ENCODE peak calls at places on chromosome X, in seven cellular contexts. D is naive thymus-derived CD4-positive, alpha-beta T cell; V is coronary artery; H is heart left ventricle; B is body of pancreas; M is IMR-90; A is CD4-positive, alpha-beta T cell. X is an unnamed sample.

GRCh38 chrX:68808686-68809357 is 20.0 kb upstream of the EFNB1 start:
- DNase-seq in B (peak), A (no peak), V (no peak), D (no peak), M (no peak), H (peak), X (no peak)

GRCh38 chrX:10050481-10050880 is 83.3 kb downstream of the CLDN34 start:
- DNase-seq in M (peak), V (no peak), B (no peak), H (peak), A (no peak), D (no peak), X (peak)

GRCh38 chrX:72297953-72298730 is 7.6 kb downstream of the CITED1 start:
- DNase-seq in D (no peak), B (no peak), M (no peak), H (no peak), V (no peak), A (no peak), X (no peak)

GRCh38 chrX:150837845-150838244 is 60.6 kb downstream of the CD99L2 start:
- DNase-seq in A (no peak), H (no peak), M (no peak), V (no peak), D (no peak), B (no peak), X (no peak)

GRCh38 chrX:31545726-31546125 is 473.9 kb upstream of the FTHL17 start:
- DNase-seq in B (no peak), H (no peak), M (no peak), V (no peak), A (no peak), D (no peak), X (no peak)

GRCh38 chrX:132125906-132126305 is 1.9 kb downstream of the FRMD7 start:
- DNase-seq in A (no peak), V (no peak), D (no peak), H (no peak), M (no peak), B (no peak), X (no peak)

GRCh38 chrX:25144043-25144940 is 128.5 kb upstream of the ARX start:
- DNase-seq in V (no peak), A (peak), B (peak), D (no peak), H (peak), M (peak), X (peak)

GRCh38 chrX:50204364-50204899 is at the start of gene CCNB3:
- DNase-seq in D (peak), V (no peak), B (peak), M (peak), A (peak), H (peak), X (peak)

GRCh38 chrX:19063030-19063429 is 59.2 kb downstream of the ADGRG2 start:
- DNase-seq in D (no peak), V (no peak), A (no peak), H (no peak), M (peak), B (no peak), X (no peak)

GRCh38 chrX:47514553-47515235 is 31.7 kb upstream of the ZNF41 start:
- DNase-seq in B (no peak), M (peak), V (no peak), H (no peak), A (no peak), D (no peak), X (no peak)

GRCh38 chrX:69028006-69028760 is 137.1 kb downstream of the PJA1 start:
- DNase-seq in D (no peak), A (no peak), H (no peak), V (no peak), B (no peak), M (no peak), X (no peak)

GRCh38 chrX:12378706-12379105 is 240.4 kb downstream of the FRMPD4 start:
- DNase-seq in D (no peak), V (no peak), M (peak), H (no peak), B (no peak), A (no peak), X (no peak)

GRCh38 chrX:11558972-11559371 is 106.7 kb downstream of the ARHGAP6 start:
- DNase-seq in H (no peak), B (no peak), A (peak), D (peak), V (no peak), M (no peak), X (no peak)

GRCh38 chrX:56107320-56107719 is 124.8 kb upstream of the KLF8 start:
- DNase-seq in H (no peak), D (no peak), B (no peak), A (no peak), M (no peak), V (no peak), X (no peak)

GRCh38 chrX:43166874-43167273 is 388.9 kb upstream of the PPP1R2C start:
- DNase-seq in A (no peak), H (no peak), B (no peak), V (no peak), M (no peak), D (no peak), X (no peak)

GRCh38 chrX:101595739-101596419 is 21.9 kb downstream of the ARMCX6 start:
- DNase-seq in A (no peak), M (peak), B (peak), H (no peak), D (peak), V (no peak), X (no peak)

GRCh38 chrX:39853417-39853816 is 244.3 kb downstream of the BCOR start:
- DNase-seq in V (no peak), B (no peak), A (no peak), H (no peak), D (no peak), M (no peak), X (no peak)

GRCh38 chrX:34578237-34578636 is 78.8 kb downstream of the TMEM47 start:
- DNase-seq in D (no peak), M (peak), B (no peak), A (no peak), V (no peak), H (no peak), X (no peak)

GRCh38 chrX:150364347-150365050 is 1.4 kb downstream of the MAMLD1 start:
- DNase-seq in M (peak), H (peak), B (peak), D (no peak), V (peak), A (peak), X (no peak)

GRCh38 chrX:116239944-116240391 is 69.4 kb downstream of the AGTR2 start:
- DNase-seq in M (no peak), H (no peak), V (no peak), A (no peak), D (no peak), B (peak), X (no peak)

GRCh38 chrX:70172226-70172625 is 5.1 kb upstream of the DGAT2L6 start:
- DNase-seq in B (no peak), V (no peak), M (peak), H (no peak), D (no peak), A (no peak), X (no peak)

GRCh38 chrX:44456685-44457084 is 86.0 kb downstream of the FUNDC1 start:
- DNase-seq in D (no peak), M (no peak), B (no peak), A (no peak), H (no peak), V (no peak), X (no peak)

GRCh38 chrX:19673334-19674040 is 158.2 kb upstream of the MAP3K15 start:
- DNase-seq in H (peak), V (peak), M (peak), D (no peak), A (no peak), B (peak), X (no peak)

GRCh38 chrX:44291468-44292116 is 51.9 kb downstream of the EFHC2 start:
- DNase-seq in A (no peak), M (no peak), H (no peak), D (no peak), B (no peak), V (no peak), X (no peak)

GRCh38 chrX:115372026-115372610 is 82.6 kb downstream of the LUZP4 start:
- DNase-seq in A (no peak), B (no peak), V (no peak), M (peak), D (no peak), H (no peak), X (no peak)

GRCh38 chrX:15204130-15204751 is 65.6 kb downstream of the ASB9 start:
- DNase-seq in B (no peak), A (no peak), H (no peak), M (no peak), D (no peak), V (no peak), X (no peak)

GRCh38 chrX:2967584-2967983 is 38.4 kb upstream of the ARSD start:
- DNase-seq in H (no peak), M (no peak), V (no peak), A (no peak), D (no peak), B (no peak), X (no peak)

GRCh38 chrX:100410083-100410590 is at the start of gene PCDH19:
- DNase-seq in A (peak), D (no peak), V (no peak), B (peak), H (peak), M (peak), X (peak)

GRCh38 chrX:154541896-154542722 is 4.5 kb downstream of the G6PD start:
- DNase-seq in V (peak), M (peak), A (no peak), H (peak), B (peak), D (no peak), X (peak)

GRCh38 chrX:103733017-103733416 is 22.3 kb downstream of the TMEM31 start:
- DNase-seq in A (no peak), V (no peak), B (no peak), M (no peak), D (no peak), H (no peak), X (no peak)

GRCh38 chrX:103309860-103310591 is 764 bp downstream of the BEX2 start:
- DNase-seq in B (no peak), V (no peak), M (no peak), H (no peak), D (peak), A (no peak), X (no peak)

GRCh38 chrX:49163555-49164419 is 1.2 kb downstream of the MAGIX start:
- DNase-seq in B (peak), M (peak), A (peak), H (peak), V (peak), D (peak), X (peak)

GRCh38 chrX:16186380-16187007 is 19.2 kb downstream of the MAGEB17 start:
- DNase-seq in M (no peak), B (no peak), D (no peak), V (no peak), A (no peak), H (no peak), X (no peak)

GRCh38 chrX:3582421-3582820 is 131.0 kb downstream of the PRKX start:
- DNase-seq in H (no peak), V (no peak), B (no peak), M (peak), A (no peak), D (no peak), X (no peak)

GRCh38 chrX:48918303-48918643 is 551 bp downstream of the PIM2 start:
- DNase-seq in H (no peak), B (no peak), A (no peak), D (no peak), M (no peak), V (no peak), X (no peak)

GRCh38 chrX:110208092-110208491 is 109.8 kb downstream of the AMMECR1 start:
- DNase-seq in A (no peak), D (no peak), B (no peak), M (no peak), V (no peak), H (no peak), X (no peak)
- H3K27ac ChIP-seq in A (no peak), D (no peak), B (no peak), M (no peak), V (no peak), H (no peak), X (no peak)

GRCh38 chrX:51759055-51759454 is 15.8 kb downstream of the GSPT2 start:
- DNase-seq in D (no peak), A (no peak), M (no peak), V (no peak), H (no peak), B (no peak), X (no peak)
- H3K27ac ChIP-seq in D (no peak), A (no peak), M (no peak), V (no peak), H (no peak), B (no peak), X (no peak)

GRCh38 chrX:120739300-120739699 is 109.4 kb upstream of the C1GALT1C1 start:
- DNase-seq in D (no peak), A (no peak), B (no peak), M (no peak), H (no peak), V (no peak), X (no peak)
- H3K27ac ChIP-seq in D (no peak), A (no peak), B (no peak), M (no peak), H (no peak), V (no peak), X (no peak)

DNA sequence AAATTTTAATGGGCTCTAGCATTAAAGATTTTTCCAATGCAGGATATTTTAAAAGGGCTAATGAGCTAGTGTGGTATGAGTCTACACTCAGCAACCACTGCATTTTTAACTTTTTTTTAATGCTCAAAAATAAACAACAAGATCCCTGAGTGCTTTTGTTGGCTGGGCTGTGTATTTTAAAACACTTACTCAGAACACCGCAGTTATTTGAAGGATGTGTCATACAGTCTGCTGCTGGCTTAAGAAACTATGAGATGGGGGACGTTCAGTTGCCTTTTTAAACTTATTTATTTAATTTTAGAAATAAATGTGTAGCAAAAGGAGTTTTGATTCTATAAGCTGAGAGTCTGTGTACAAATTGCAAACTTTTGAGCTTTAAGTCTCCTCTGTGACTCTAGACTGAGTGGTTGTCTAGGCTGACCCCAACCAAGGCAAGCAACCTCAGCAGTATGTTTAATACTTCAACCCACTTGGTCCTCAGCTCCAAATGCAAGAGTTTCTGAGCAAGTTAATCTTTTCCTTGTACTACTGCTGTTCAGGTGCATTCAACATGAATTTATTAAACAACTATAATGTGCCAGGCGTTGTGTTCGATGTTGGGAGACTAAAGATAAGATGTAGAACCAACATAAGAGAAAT is 278.6 kb upstream of the DIPK2B start:
- DNase-seq in D (no peak), H (no peak), V (no peak), A (no peak), M (peak), B (no peak), X (no peak)
- H3K27ac ChIP-seq in D (no peak), H (no peak), V (no peak), A (no peak), M (peak), B (no peak), X (no peak)

GRCh38 chrX:120486786-120487185 is 17.7 kb upstream of the LAMP2 start:
- DNase-seq in A (no peak), V (no peak), D (no peak), H (no peak), B (no peak), M (no peak), X (no peak)

GRCh38 chrX:120485562-120486520 is 16.7 kb upstream of the LAMP2 start:
- DNase-seq in A (peak), D (peak), V (peak), M (peak), H (peak), B (peak), X (peak)
- H3K27ac ChIP-seq in A (peak), D (peak), V (peak), M (peak), H (peak), B (peak), X (peak)

GRCh38 chrX:21745756-21746155 is 12.2 kb downstream of the SMPX start:
- DNase-seq in H (peak), M (peak), V (no peak), B (peak), A (peak), D (peak), X (no peak)
- H3K27ac ChIP-seq in H (no peak), M (no peak), V (no peak), B (no peak), A (no peak), D (no peak), X (no peak)

DNA sequence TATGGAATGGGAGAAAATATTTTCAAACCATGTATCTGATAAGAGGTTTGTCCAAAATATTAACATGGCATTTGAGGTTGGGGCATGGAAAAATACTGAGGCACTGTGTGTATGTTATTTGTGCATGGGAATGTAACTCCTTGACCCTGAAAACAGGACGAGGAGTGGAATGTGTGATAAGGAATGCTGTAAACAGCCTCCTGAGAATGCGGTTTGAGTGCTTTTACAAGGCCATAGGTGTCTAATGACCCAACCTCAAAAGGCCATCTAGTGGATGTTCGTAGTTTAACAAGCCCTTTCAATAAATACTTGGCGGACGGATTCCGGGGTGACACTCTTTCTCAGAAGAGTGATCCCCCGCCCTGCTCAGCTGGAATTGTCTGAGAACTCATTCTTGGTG is 162.9 kb upstream of the USP9X start:
- DNase-seq in H (no peak), M (peak), D (no peak), B (no peak), A (no peak), V (no peak), X (no peak)
- H3K27ac ChIP-seq in H (no peak), M (no peak), D (no peak), B (no peak), A (no peak), V (no peak), X (no peak)

X was measured in substantia nigra.